ENCODE peak calls at places on chromosomes 1 and 21, in seven cellular contexts. N, O, U, K, Q, L and G are unnamed samples.

GRCh38 chr21:8990326-8991087 is 1530.9 kb upstream of the TPTE start:
- DNase-seq in N (no peak), O (no peak), U (no peak), K (no peak), Q (no peak), L (no peak), G (no peak)

GRCh38 chr1:223844962-223845809 is 561 bp downstream of the TP53BP2 start:
- DNase-seq in N (peak), O (peak), U (peak), K (peak), Q (no peak), L (peak), G (peak)

GRCh38 chr21:44295646-44296045 is 4.2 kb upstream of the PFKL start:
- DNase-seq in N (no peak), O (no peak), U (no peak), K (no peak), Q (no peak), L (no peak), G (peak)

GRCh38 chr1:24955161-24955560 is 25.1 kb upstream of the RUNX3 start:
- DNase-seq in N (no peak), O (peak), U (peak), K (no peak), Q (peak), L (no peak), G (peak)

GRCh38 chr1:110148961-110149360 is 1.3 kb upstream of the SLC6A17 start:
- DNase-seq in N (no peak), O (no peak), U (peak), K (peak), Q (no peak), L (no peak), G (no peak)

GRCh38 chr1:167627865-167628641 is 2.0 kb upstream of the RCSD1 start:
- DNase-seq in N (peak), O (peak), U (peak), K (no peak), Q (no peak), L (peak), G (peak)

GRCh38 chr1:7783178-7783711 is 846 bp upstream of the PER3 start:
- DNase-seq in N (no peak), O (no peak), U (peak), K (no peak), Q (no peak), L (peak), G (peak)

GRCh38 chr1:152917794-152918193 is 9.4 kb downstream of the IVL start:
- DNase-seq in N (no peak), O (no peak), U (no peak), K (no peak), Q (no peak), L (no peak), G (no peak)

GRCh38 chr1:211577277-211577825 is 1.6 kb downstream of the SLC30A1 start:
- DNase-seq in N (no peak), O (no peak), U (no peak), K (no peak), Q (no peak), L (no peak), G (no peak)

GRCh38 chr1:65235867-65236805 is 73.2 kb upstream of the DNAJC6 start:
- DNase-seq in N (no peak), O (no peak), U (peak), K (peak), Q (no peak), L (no peak), G (no peak)

GRCh38 chr1:2179283-2180013 is 15.1 kb downstream of the FAAP20 start:
- DNase-seq in N (no peak), O (no peak), U (no peak), K (no peak), Q (no peak), L (no peak), G (no peak)

GRCh38 chr1:90501281-90501680 is 215.8 kb downstream of the BARHL2 start:
- DNase-seq in N (no peak), O (no peak), U (no peak), K (peak), Q (no peak), L (no peak), G (no peak)

GRCh38 chr1:228109962-228110488 is 926 bp upstream of the MRPL55 start:
- DNase-seq in N (no peak), O (no peak), U (no peak), K (peak), Q (no peak), L (no peak), G (peak)

GRCh38 chr1:150836129-150836773 is 28.2 kb upstream of the CTSK start:
- DNase-seq in N (no peak), O (no peak), U (no peak), K (no peak), Q (no peak), L (no peak), G (peak)

GRCh38 chr1:100354971-100355394 is 2.7 kb downstream of the CDC14A start:
- DNase-seq in N (no peak), O (peak), U (no peak), K (peak), Q (no peak), L (no peak), G (no peak)

GRCh38 chr1:229158317-229159294 is 112.3 kb upstream of the RAB4A start:
- DNase-seq in N (no peak), O (no peak), U (no peak), K (no peak), Q (no peak), L (no peak), G (no peak)

GRCh38 chr1:21297975-21298374 is 7.7 kb upstream of the ECE1 start:
- DNase-seq in N (no peak), O (no peak), U (no peak), K (no peak), Q (no peak), L (peak), G (no peak)

GRCh38 chr1:103218821-103219220 is 110.5 kb upstream of the COL11A1 start:
- DNase-seq in N (no peak), O (no peak), U (no peak), K (no peak), Q (peak), L (no peak), G (no peak)

GRCh38 chr1:220748091-220748934 is at the start of gene MTARC2:
- DNase-seq in N (peak), O (no peak), U (peak), K (peak), Q (peak), L (peak), G (peak)
- TF ChIP-seq CTCF in N (no peak), O (no peak), U (no peak), K (no peak), Q (no peak), L (no peak), G (no peak)

DNA sequence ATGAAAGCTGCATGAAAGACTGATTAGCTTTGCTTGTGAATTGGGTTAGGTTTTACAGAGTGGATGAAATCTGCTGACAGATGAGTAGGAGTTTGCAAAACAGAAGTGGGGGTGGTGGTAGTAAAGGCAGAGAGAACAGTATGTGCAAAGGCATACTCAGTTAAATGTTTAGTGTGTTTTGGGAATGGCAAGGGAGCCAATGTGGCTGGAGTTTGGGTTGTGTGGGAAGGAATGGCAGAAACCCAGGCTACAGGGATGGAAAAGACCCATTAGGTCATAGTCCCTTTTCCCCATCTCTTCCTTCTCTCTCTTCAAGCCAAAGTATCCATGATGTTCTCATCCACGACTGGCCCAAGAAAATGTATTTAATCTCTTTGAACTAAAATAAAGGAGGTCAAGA is 362.2 kb upstream of the LYPLAL1 start:
- DNase-seq in N (no peak), O (no peak), U (no peak), K (no peak), Q (no peak), L (no peak), G (no peak)
- TF ChIP-seq CTCF in N (no peak), O (no peak), U (no peak), K (no peak), Q (no peak), L (no peak), G (no peak)

DNA sequence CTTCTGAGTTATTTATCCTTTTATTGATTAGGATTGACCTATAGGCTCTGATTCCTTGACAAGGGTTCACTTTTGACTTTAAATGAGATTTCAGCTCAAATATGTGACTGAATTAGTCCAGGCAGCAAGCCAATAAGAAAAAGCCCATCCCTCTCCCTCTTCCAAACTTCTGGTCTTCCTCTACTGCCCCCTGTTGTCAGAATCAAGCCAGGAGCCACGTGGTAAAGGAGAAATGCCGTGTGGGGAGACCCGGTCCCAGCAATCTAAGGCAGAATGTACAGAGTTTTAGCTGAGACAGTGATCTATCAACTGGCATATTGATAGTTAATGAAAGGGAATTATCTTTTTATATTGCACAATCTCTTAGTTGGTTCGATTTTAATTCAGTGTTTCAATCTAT is 5.2 kb downstream of the ADAMTS5 start:
- DNase-seq in N (no peak), O (no peak), U (no peak), K (peak), Q (no peak), L (no peak), G (no peak)
- TF ChIP-seq CTCF in N (no peak), O (no peak), U (no peak), K (peak), Q (no peak), L (no peak), G (no peak)

GRCh38 chr1:172401907-172402306 is 18.6 kb upstream of the C1orf105 start:
- DNase-seq in N (no peak), O (no peak), U (no peak), K (peak), Q (no peak), L (no peak), G (no peak)
- TF ChIP-seq CTCF in N (no peak), O (no peak), U (no peak), K (peak), Q (no peak), L (no peak), G (no peak)